ENCODE peak calls at places on chromosome 4, in ten cellular contexts. V is CD8-positive, alpha-beta T cell; U is mesendoderm; R is body of pancreas; W is neuronal stem cell; S is endodermal cell; N is stomach; D is cardiac muscle cell; Z is transverse colon; Q is neural progenitor cell. H is an unnamed sample.

GRCh38 chr4:134024251-134024650 is 177.3 kb downstream of the PABPC4L start:
- DNase-seq in Q (peak; percentile 43), W (no peak), S (no peak), U (peak; percentile 82), D (peak; percentile 23), R (no peak), V (no peak), Z (no peak), N (no peak), H (no peak)

GRCh38 chr4:112085156-112086035 is 59.9 kb upstream of the FAM241A start:
- DNase-seq in Q (no peak), Z (no peak), R (no peak), U (no peak), W (no peak), S (peak; percentile 29), V (no peak), N (no peak), D (no peak), H (no peak)

GRCh38 chr4:71268156-71268555 is 70.7 kb upstream of the SLC4A4 start:
- DNase-seq in W (no peak), U (no peak), Q (no peak), Z (no peak), N (no peak), D (peak; percentile 15), R (no peak), V (no peak), S (no peak), H (no peak)

GRCh38 chr4:148284526-148285193 is 157.6 kb downstream of the NR3C2 start:
- DNase-seq in V (no peak), Q (peak; percentile 8), D (peak; percentile 31), U (peak; percentile 9), S (no peak), W (no peak), R (no peak), N (no peak), Z (no peak), H (no peak)

GRCh38 chr4:123083612-123084011 is 161.2 kb upstream of the NUDT6 start:
- DNase-seq in W (no peak), U (no peak), Q (no peak), N (no peak), S (no peak), R (no peak), D (no peak), V (no peak), Z (no peak), H (no peak)

GRCh38 chr4:56681158-56681848 is at the start of gene HOPX:
- DNase-seq in V (no peak), S (peak; percentile 55), U (peak; percentile 44), N (peak; percentile 90), Z (peak; percentile 21), R (peak; percentile 43), W (no peak), D (peak; percentile 41), Q (no peak), H (no peak)

GRCh38 chr4:126772662-126773061 is 860.1 kb upstream of the INTU start:
- DNase-seq in W (no peak), V (no peak), U (no peak), R (no peak), Z (no peak), D (peak; percentile 19), S (no peak), Q (no peak), N (no peak), H (no peak)

GRCh38 chr4:153844144-153844543 is 55.3 kb upstream of the SFRP2 start:
- DNase-seq in D (no peak), U (no peak), Z (no peak), W (no peak), Q (no peak), V (no peak), N (no peak), R (no peak), S (no peak), H (no peak)

GRCh38 chr4:22237155-22237751 is 278.6 kb downstream of the ADGRA3 start:
- DNase-seq in N (peak; percentile 68), W (no peak), Z (peak; percentile 84), R (peak; percentile 12), D (peak; percentile 47), S (peak; percentile 93), Q (peak; percentile 76), V (peak; percentile 0), U (peak; percentile 78), H (no peak)

GRCh38 chr4:21469438-21470032 is 479.0 kb downstream of the KCNIP4 start:
- DNase-seq in R (no peak), Q (peak; percentile 31), D (peak; percentile 19), V (no peak), S (no peak), W (no peak), U (peak; percentile 20), Z (no peak), N (no peak), H (peak; percentile 12)

GRCh38 chr4:1590244-1590643 is 93.9 kb downstream of the FAM53A start:
- DNase-seq in Z (no peak), D (no peak), R (no peak), N (no peak), W (no peak), U (no peak), S (peak; percentile 21), V (no peak), Q (no peak), H (no peak)

GRCh38 chr4:139715721-139716391 is 50.2 kb downstream of the MGST2 start:
- DNase-seq in D (no peak), S (no peak), N (no peak), Q (no peak), W (no peak), R (no peak), Z (no peak), V (no peak), U (peak; percentile 45), H (no peak)
- H3K27ac ChIP-seq in D (peak overlapping the region; percentile 79), S (no peak overlapping the region), N (no peak overlapping the region), Q (no peak overlapping the region), W (no peak overlapping the region), R (no peak overlapping the region), Z (no peak overlapping the region), V (no peak overlapping the region), U (no peak overlapping the region), H (peak overlapping the region; percentile 48)

GRCh38 chr4:42710329-42710728 is 53.4 kb upstream of the ATP8A1 start:
- DNase-seq in N (no peak), W (no peak), V (no peak), Z (no peak), R (no peak), U (no peak), S (no peak), D (no peak), Q (peak; percentile 44), H (no peak)
- H3K27ac ChIP-seq in N (no peak overlapping the region), W (no peak overlapping the region), V (no peak overlapping the region), Z (no peak overlapping the region), R (no peak overlapping the region), U (no peak overlapping the region), S (no peak overlapping the region), D (no peak overlapping the region), Q (no peak overlapping the region), H (no peak overlapping the region)

GRCh38 chr4:54268151-54268550 is 39.1 kb downstream of the PDGFRA start:
- DNase-seq in U (no peak), R (no peak), Q (no peak), N (no peak), D (no peak), S (no peak), V (no peak), Z (no peak), W (no peak), H (no peak)

DNA sequence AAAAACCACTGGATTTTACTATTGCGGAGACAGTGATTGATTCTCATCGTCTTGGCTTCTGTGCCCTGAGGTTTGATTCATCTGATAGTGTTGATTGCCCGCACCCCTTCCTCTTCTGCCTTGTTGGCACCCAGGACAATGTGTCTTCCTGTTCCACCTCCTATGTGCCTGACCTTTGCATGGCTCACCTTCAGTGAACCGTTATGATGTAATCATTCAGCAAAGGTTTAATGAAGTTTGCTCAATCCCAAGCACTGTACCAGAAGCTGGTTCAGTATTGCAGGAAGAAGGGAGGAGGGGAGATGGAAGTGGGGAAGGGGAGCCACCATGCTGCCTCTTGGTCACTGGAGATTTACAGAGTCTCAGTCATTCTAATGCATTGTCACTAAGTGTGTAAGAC is 36.3 kb downstream of the PDGFRA start:
- DNase-seq in S (no peak), N (no peak), D (no peak), V (no peak), W (no peak), Q (no peak), U (no peak), Z (no peak), R (no peak), H (no peak)
- H3K27ac ChIP-seq in S (no peak overlapping the region), N (no peak overlapping the region), D (no peak overlapping the region), V (no peak overlapping the region), W (no peak overlapping the region), Q (no peak overlapping the region), U (no peak overlapping the region), Z (no peak overlapping the region), R (no peak overlapping the region), H (no peak overlapping the region)

GRCh38 chr4:136690363-136690762 is 841.9 kb downstream of the PCDH18 start:
- DNase-seq in U (peak; percentile 75), S (no peak), D (no peak), W (no peak), R (no peak), Z (no peak), V (no peak), Q (no peak), N (no peak), H (no peak)

GRCh38 chr4:136687118-136687517 is 845.2 kb downstream of the PCDH18 start:
- DNase-seq in Z (no peak), Q (peak; percentile 16), V (no peak), R (no peak), N (no peak), W (no peak), D (no peak), S (peak; percentile 65), U (peak; percentile 23), H (no peak)

GRCh38 chr4:136691607-136692006 is 840.7 kb downstream of the PCDH18 start:
- DNase-seq in U (no peak), Q (no peak), S (no peak), V (no peak), N (no peak), D (no peak), Z (no peak), W (no peak), R (no peak), H (no peak)

DNA sequence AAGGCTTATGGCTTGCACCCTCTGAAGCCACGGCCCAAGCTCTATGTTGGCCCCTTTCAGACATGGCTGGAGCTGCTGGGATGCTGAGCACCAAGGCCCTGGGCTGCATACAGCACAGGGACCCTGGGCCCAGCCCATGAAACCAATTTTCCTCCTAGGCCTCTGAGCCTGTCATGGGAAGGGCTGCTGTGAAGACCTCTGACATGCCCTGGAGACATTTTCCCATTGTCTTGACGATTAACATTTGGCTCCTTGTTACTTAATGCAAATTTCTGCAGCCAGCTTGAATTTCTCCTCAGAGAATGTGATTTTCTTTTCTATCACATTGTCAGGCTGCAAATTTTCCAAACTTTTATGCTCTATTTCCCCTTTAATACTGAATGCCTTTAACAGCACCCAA is 844.7 kb downstream of the PCDH18 start:
- DNase-seq in N (no peak), Q (no peak), U (peak; percentile 62), V (no peak), W (no peak), Z (no peak), D (no peak), S (no peak), R (no peak), H (no peak)
- H3K27ac ChIP-seq in N (no peak overlapping the region), Q (no peak overlapping the region), U (no peak overlapping the region), V (no peak overlapping the region), W (no peak overlapping the region), Z (no peak overlapping the region), D (no peak overlapping the region), S (no peak overlapping the region), R (no peak overlapping the region), H (no peak overlapping the region)